ENCODE peak calls at places on chromosomes 12 and 14, in ten cellular contexts. O, P, W, D, Z, M, H, K, R and F are unnamed samples. For H3K9me3, the result is how much of the 10 kb centered on the place peaks cover.

GRCh38 chr12:13190275-13190674 is 6.3 kb upstream of the EMP1 start:
- DNase-seq in M (no peak), H (no peak), P (no peak), O (no peak), W (no peak), D (no peak), Z (no peak), K (no peak), R (no peak), F (no peak)

GRCh38 chr12:77120695-77121094 is 55.3 kb upstream of the E2F7 start:
- DNase-seq in O (no peak), Z (no peak), D (no peak), P (no peak), M (no peak), H (no peak), K (no peak), R (no peak), W (no peak), F (no peak)

GRCh38 chr12:113081785-113082296 is 25.3 kb downstream of the DTX1 start:
- DNase-seq in W (no peak), H (no peak), K (no peak), R (no peak), O (no peak), D (no peak), P (no peak), M (no peak), Z (no peak), F (no peak)

GRCh38 chr14:61280526-61281185 is 482 bp downstream of the TMEM30B start:
- DNase-seq in M (no peak), Z (no peak), W (no peak), K (peak), P (peak), O (no peak), R (no peak), D (peak), H (peak), F (peak)

GRCh38 chr12:114918535-114919233 is 234.7 kb upstream of the TBX3 start:
- DNase-seq in W (no peak), M (peak), O (no peak), K (peak), P (no peak), H (no peak), Z (no peak), R (peak), D (no peak), F (no peak)

GRCh38 chr12:107400686-107401447 is 284.7 kb upstream of the PWP1 start:
- DNase-seq in O (no peak), W (no peak), P (no peak), H (no peak), Z (no peak), D (no peak), R (no peak), K (no peak), M (no peak), F (no peak)

GRCh38 chr14:68473050-68473449 is 319.8 kb downstream of the ZFP36L1 start:
- DNase-seq in P (peak), O (no peak), Z (no peak), M (no peak), D (peak), W (no peak), H (peak), K (no peak), R (no peak), F (peak)

GRCh38 chr12:111768159-111768895 is 1.6 kb downstream of the ALDH2 start:
- DNase-seq in H (no peak), O (no peak), D (no peak), P (no peak), M (no peak), Z (no peak), K (no peak), R (no peak), W (no peak), F (no peak)

GRCh38 chr14:62443796-62444195 is 601.5 kb downstream of the KCNH5 start:
- DNase-seq in O (no peak), W (no peak), R (no peak), D (no peak), Z (no peak), H (no peak), K (no peak), P (no peak), M (no peak), F (no peak)

GRCh38 chr14:69460093-69460701 is 24.3 kb upstream of the PLEKHD1 start:
- DNase-seq in K (peak), H (peak), P (peak), D (peak), W (peak), R (peak), Z (peak), O (peak), M (peak), F (peak)

GRCh38 chr12:117076410-117077372 is 22.5 kb downstream of the TESC start:
- DNase-seq in R (no peak), W (no peak), P (no peak), K (no peak), M (no peak), Z (no peak), O (no peak), H (no peak), D (no peak), F (no peak)

GRCh38 chr14:76715927-76716200 is 45.4 kb upstream of the VASH1 start:
- DNase-seq in O (no peak), R (no peak), K (no peak), M (no peak), W (no peak), D (no peak), Z (no peak), H (no peak), P (no peak), F (no peak)

GRCh38 chr12:49673446-49674317 is 33.5 kb downstream of the FMNL3 start:
- DNase-seq in R (peak), Z (no peak), M (no peak), K (peak), O (peak), H (peak), P (peak), D (peak), W (peak), F (peak)

GRCh38 chr12:25960176-25960575 is 1.7 kb downstream of the RASSF8 start:
- DNase-seq in K (no peak), Z (no peak), D (no peak), H (peak), P (no peak), W (no peak), O (peak), M (no peak), R (no peak), F (no peak)

GRCh38 chr12:60230103-60230502 is 634.3 kb downstream of the SLC16A7 start:
- DNase-seq in O (no peak), K (no peak), W (no peak), Z (no peak), R (no peak), H (no peak), M (no peak), D (no peak), P (no peak), F (no peak)

GRCh38 chr12:126156806-126157574 is 1091.8 kb downstream of the AACS start:
- DNase-seq in W (no peak), Z (no peak), H (no peak), M (no peak), K (no peak), P (no peak), R (no peak), D (no peak), O (no peak), F (no peak)

GRCh38 chr14:72699433-72699832 is 194.5 kb downstream of the DPF3 start:
- DNase-seq in K (no peak), D (no peak), O (no peak), M (no peak), R (no peak), W (no peak), P (no peak), Z (no peak), H (no peak), F (no peak)

GRCh38 chr14:105861985-105862465 is 335.6 kb downstream of the TMEM121 start:
- DNase-seq in K (peak), R (no peak), P (peak), M (no peak), O (peak), Z (no peak), H (no peak), D (no peak), W (no peak), F (no peak)

GRCh38 chr14:105862581-105863239 is 336.3 kb downstream of the TMEM121 start:
- DNase-seq in D (no peak), P (peak), W (no peak), H (no peak), M (no peak), Z (no peak), K (peak), R (no peak), O (peak), F (no peak)

GRCh38 chr14:105859717-105860614 is 333.6 kb downstream of the TMEM121 start:
- DNase-seq in K (peak), D (no peak), O (peak), P (peak), W (no peak), H (peak), M (no peak), R (no peak), Z (no peak), F (no peak)

GRCh38 chr14:105858676-105859025 is 332.3 kb downstream of the TMEM121 start:
- DNase-seq in R (no peak), D (no peak), K (peak), Z (no peak), O (no peak), H (no peak), M (no peak), P (no peak), W (no peak), F (no peak)

GRCh38 chr14:105860615-105861580 is 334.5 kb downstream of the TMEM121 start:
- DNase-seq in P (peak), O (peak), H (peak), Z (no peak), M (no peak), R (no peak), D (no peak), K (peak), W (no peak), F (no peak)
- H3K9me3 ChIP-seq in P (under half), O (under half), H (under half), Z (under half), M (under half), R (under half), D (under half), K (under half), W (under half), F (under half)

GRCh38 chr12:103930787-103931536 is 752 bp downstream of the HSP90B1 start:
- DNase-seq in R (peak), Z (no peak), D (peak), P (peak), O (peak), K (peak), H (peak), M (no peak), W (peak), F (peak)

GRCh38 chr12:103936679-103937078 is 6.5 kb downstream of the HSP90B1 start:
- DNase-seq in R (no peak), D (no peak), Z (no peak), K (no peak), P (no peak), W (no peak), O (no peak), H (no peak), M (no peak), F (no peak)

GRCh38 chr12:103929051-103929908 is 930 bp upstream of the HSP90B1 start:
- DNase-seq in R (peak), O (peak), M (peak), D (peak), Z (peak), W (peak), P (peak), H (peak), K (peak), F (peak)

GRCh38 chr12:103929909-103930786 is at the start of gene HSP90B1:
- DNase-seq in W (peak), P (peak), R (peak), Z (peak), O (peak), K (peak), M (peak), D (peak), H (peak), F (peak)

DNA sequence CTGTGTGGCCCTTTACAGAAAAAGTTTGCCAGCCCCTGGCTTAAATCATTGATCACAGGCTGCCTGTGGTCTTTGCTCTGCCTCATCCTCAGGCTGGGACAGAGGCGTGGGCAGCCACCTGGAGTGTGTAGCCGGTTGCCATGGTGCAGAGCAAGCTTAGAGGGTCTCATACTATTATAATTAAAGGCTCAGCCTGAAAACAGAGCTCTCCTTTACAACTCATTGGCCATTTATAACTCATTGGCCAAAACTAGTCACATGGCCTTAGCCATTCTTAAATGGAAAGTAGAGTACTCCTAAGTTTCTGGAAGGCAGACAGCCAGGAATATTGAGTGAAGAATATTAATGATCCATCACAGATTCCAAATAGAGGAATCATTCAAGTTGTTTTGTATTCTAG is 3.0 kb downstream of the HSP90B1 start:
- DNase-seq in R (no peak), Z (no peak), D (no peak), W (no peak), O (no peak), P (no peak), M (no peak), H (no peak), K (no peak), F (no peak)
- TF ChIP-seq CTCF in R (no peak), Z (no peak), D (no peak), W (no peak), O (no peak), P (no peak), M (no peak), H (no peak), K (no peak), F (no peak)

GRCh38 chr12:120468846-120469449 is 600 bp downstream of the SRSF9 start:
- DNase-seq in R (no peak), M (no peak), D (peak), K (peak), H (peak), Z (no peak), O (peak), P (peak), W (peak), F (no peak)

GRCh38 chr12:120468271-120468845 is 1.2 kb downstream of the SRSF9 start:
- DNase-seq in D (no peak), M (no peak), K (peak), Z (no peak), P (peak), W (no peak), R (peak), H (peak), O (peak), F (no peak)

GRCh38 chr12:120467439-120467838 is 2.1 kb downstream of the SRSF9 start:
- DNase-seq in W (no peak), O (no peak), Z (no peak), R (no peak), D (no peak), H (no peak), P (no peak), K (no peak), M (no peak), F (no peak)

GRCh38 chr12:120470150-120470817 is 736 bp upstream of the SRSF9 start:
- DNase-seq in D (no peak), Z (no peak), M (no peak), K (no peak), W (no peak), O (no peak), H (no peak), P (no peak), R (peak), F (no peak)

GRCh38 chr12:120469450-120470149 is at the start of gene SRSF9:
- DNase-seq in K (peak), H (peak), P (peak), M (peak), R (peak), O (peak), D (peak), W (peak), Z (peak), F (peak)
- TF ChIP-seq POLR2AphosphoS5 in K (peak), H (peak), P (peak), M (peak), R (peak), O (peak), D (peak), W (peak), Z (peak), F (peak)

DNA sequence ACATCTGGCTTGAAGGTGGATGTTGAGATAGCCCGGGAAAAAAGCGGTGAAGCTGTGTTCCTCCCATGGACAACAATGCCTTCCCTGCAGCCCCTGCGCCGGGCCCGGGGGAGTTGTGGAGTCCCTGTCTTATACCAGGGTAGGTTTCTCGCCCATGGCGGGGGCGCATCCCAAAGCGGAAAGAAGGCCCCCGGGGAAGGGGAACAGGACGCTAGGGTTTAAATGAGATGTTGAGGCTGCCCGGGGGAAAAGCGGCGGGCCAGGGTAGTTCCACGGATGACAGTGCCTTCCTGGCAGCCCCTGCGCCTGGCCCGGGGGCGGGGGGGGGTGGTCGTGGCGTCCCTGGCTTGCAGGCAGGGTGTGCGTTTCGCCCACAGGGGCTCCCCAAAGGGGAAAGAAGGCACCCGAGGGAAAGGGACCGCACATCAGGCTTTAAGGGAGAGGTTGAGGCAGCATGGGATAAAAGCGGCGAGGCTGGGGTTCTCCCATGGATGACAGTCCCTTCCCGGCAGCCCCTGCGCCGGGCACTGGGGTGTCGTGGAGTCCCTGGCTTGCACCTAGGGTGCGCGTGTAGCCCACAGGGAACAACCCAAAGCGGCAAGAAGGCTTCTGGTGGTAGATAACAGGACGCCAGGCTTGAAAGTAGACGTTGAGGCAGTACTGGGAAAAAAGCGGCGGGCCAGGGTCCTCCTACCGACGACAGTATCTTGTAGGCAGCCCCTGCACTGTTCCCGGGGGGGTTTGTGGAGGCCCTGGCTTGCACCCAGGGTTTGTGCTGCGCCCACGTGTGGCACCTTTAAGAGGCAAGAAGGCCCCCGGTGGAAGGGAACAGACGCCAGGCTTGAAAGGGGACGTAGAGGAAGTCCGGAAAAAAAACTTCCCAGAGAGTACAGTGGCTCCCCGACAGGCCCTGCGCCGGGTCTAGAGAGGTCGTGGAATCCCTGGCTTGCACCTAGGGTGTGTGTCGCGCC is 160.8 kb upstream of the ALG10B start:
- DNase-seq in D (no peak), R (no peak), H (no peak), M (no peak), K (no peak), P (no peak), Z (no peak), W (no peak), O (peak), F (peak)
- H3K9me3 ChIP-seq in D (under half), R (under half), H (under half), M (under half), K (under half), P (under half), Z (under half), W (under half), O (under half), F (under half)

GRCh38 chr12:56565510-56566101 is 44.0 kb downstream of the RBMS2 start:
- DNase-seq in M (no peak), K (peak), H (peak), D (no peak), W (peak), Z (no peak), P (peak), O (peak), R (peak), F (peak)
- TF ChIP-seq CTCF in M (no peak), K (no peak), H (no peak), D (no peak), W (no peak), Z (no peak), P (no peak), O (no peak), R (peak), F (no peak)

GRCh38 chr14:48251290-48251689 is 575.9 kb upstream of the MDGA2 start:
- DNase-seq in W (no peak), H (no peak), P (no peak), R (no peak), Z (no peak), D (no peak), K (no peak), O (no peak), M (no peak), F (no peak)
- TF ChIP-seq POLR2AphosphoS5 in W (no peak), H (no peak), P (no peak), R (no peak), Z (no peak), D (no peak), K (no peak), O (no peak), M (no peak), F (no peak)

DNA sequence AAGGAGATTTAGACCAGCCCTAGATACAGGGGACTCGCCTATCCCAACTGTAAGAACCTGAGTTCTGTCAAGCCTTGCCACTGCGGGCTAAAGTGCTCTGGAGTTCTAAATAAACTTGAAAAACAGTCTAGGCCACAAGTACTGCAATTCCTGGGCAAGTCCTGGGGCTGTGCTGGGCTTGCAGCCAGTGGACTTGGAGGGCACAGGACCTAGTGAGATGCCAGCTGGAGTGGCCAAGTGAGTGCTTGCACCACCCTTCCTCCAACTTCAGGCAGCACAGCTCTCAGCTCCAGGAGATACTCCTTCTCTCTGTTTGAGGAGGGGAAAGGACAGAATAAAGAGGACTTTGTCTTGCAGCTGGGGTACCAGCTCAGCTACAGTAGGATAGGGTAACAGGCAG is 307.6 kb upstream of the FBXO33 start:
- DNase-seq in H (peak), D (no peak), K (no peak), R (no peak), W (no peak), O (no peak), Z (no peak), P (no peak), M (no peak), F (no peak)
- H3K9me3 ChIP-seq in H (under half), D (under half), K (under half), R (under half), W (under half), O (under half), Z (under half), P (under half), M (under half), F (under half)